ENCODE peak calls at places on chromosomes 16 and 17, in five cellular contexts. One of them, this sample, is unnamed.

GRCh38 chr16:26129997-26130396 is 438.2 kb downstream of the HS3ST4 start:
- ATAC-seq in K562: no peak
- ATAC-seq in HepG2: no peak
- ATAC-seq in A549: no peak
- ATAC-seq in upper lobe of left lung: no peak
- ATAC-seq in this sample: no peak

GRCh38 chr16:70706948-70707465 is 21.2 kb upstream of the MTSS2 start:
- ATAC-seq in K562: no peak
- ATAC-seq in upper lobe of left lung: no peak
- ATAC-seq in A549: peak
- ATAC-seq in HepG2: no peak
- ATAC-seq in this sample: peak

GRCh38 chr16:85988723-85989313 is 89.9 kb downstream of the IRF8 start:
- ATAC-seq in A549: no peak
- ATAC-seq in upper lobe of left lung: no peak
- ATAC-seq in HepG2: no peak
- ATAC-seq in K562: no peak
- ATAC-seq in this sample: no peak

GRCh38 chr16:66511615-66512500 is 38.1 kb downstream of the TK2 start:
- ATAC-seq in K562: peak
- ATAC-seq in A549: peak
- ATAC-seq in upper lobe of left lung: peak
- ATAC-seq in HepG2: no peak
- ATAC-seq in this sample: peak

GRCh38 chr17:14506364-14506763 is 205.5 kb downstream of the HS3ST3B1 start:
- ATAC-seq in A549: no peak
- ATAC-seq in upper lobe of left lung: no peak
- ATAC-seq in HepG2: no peak
- ATAC-seq in K562: no peak
- ATAC-seq in this sample: no peak

GRCh38 chr17:31560836-31561235 is 169.4 kb downstream of the RAB11FIP4 start:
- ATAC-seq in A549: no peak
- ATAC-seq in K562: no peak
- ATAC-seq in upper lobe of left lung: no peak
- ATAC-seq in HepG2: peak
- ATAC-seq in this sample: no peak

GRCh38 chr17:286571-286970 is 66.0 kb downstream of the RPH3AL start:
- ATAC-seq in HepG2: no peak
- ATAC-seq in A549: no peak
- ATAC-seq in upper lobe of left lung: no peak
- ATAC-seq in K562: no peak
- ATAC-seq in this sample: no peak

GRCh38 chr16:87391324-87391949 is 699 bp upstream of the MAP1LC3B start:
- ATAC-seq in A549: no peak
- ATAC-seq in K562: peak
- ATAC-seq in upper lobe of left lung: peak
- ATAC-seq in HepG2: peak
- ATAC-seq in this sample: peak

GRCh38 chr16:23960081-23960499 is 124.3 kb downstream of the PRKCB start:
- ATAC-seq in K562: peak
- ATAC-seq in upper lobe of left lung: peak
- ATAC-seq in A549: no peak
- ATAC-seq in HepG2: no peak
- ATAC-seq in this sample: no peak

GRCh38 chr17:50110591-50111349 is 15.6 kb downstream of the PDK2 start:
- ATAC-seq in A549: no peak
- ATAC-seq in upper lobe of left lung: no peak
- ATAC-seq in HepG2: no peak
- ATAC-seq in K562: no peak
- ATAC-seq in this sample: peak

GRCh38 chr17:77086433-77087010 is 54.2 kb upstream of the SEC14L1 start:
- ATAC-seq in upper lobe of left lung: peak
- ATAC-seq in HepG2: peak
- ATAC-seq in K562: peak
- ATAC-seq in A549: peak
- ATAC-seq in this sample: no peak

GRCh38 chr16:20798364-20798763 is 7.9 kb downstream of the ERI2 start:
- ATAC-seq in K562: no peak
- ATAC-seq in A549: no peak
- ATAC-seq in HepG2: no peak
- ATAC-seq in upper lobe of left lung: no peak
- ATAC-seq in this sample: no peak

GRCh38 chr17:41486809-41487530 is 2.7 kb downstream of the KRT36 start:
- ATAC-seq in HepG2: peak
- ATAC-seq in K562: peak
- ATAC-seq in upper lobe of left lung: peak
- ATAC-seq in A549: no peak
- ATAC-seq in this sample: no peak

GRCh38 chr16:71666928-71667707 is 41.1 kb downstream of the MARVELD3 start:
- ATAC-seq in A549: peak
- ATAC-seq in upper lobe of left lung: no peak
- ATAC-seq in HepG2: peak
- ATAC-seq in K562: no peak
- ATAC-seq in this sample: no peak

GRCh38 chr16:75532142-75532765 is 3.7 kb downstream of the CHST5 start:
- ATAC-seq in K562: no peak
- ATAC-seq in upper lobe of left lung: no peak
- ATAC-seq in A549: no peak
- ATAC-seq in HepG2: no peak
- ATAC-seq in this sample: no peak

GRCh38 chr17:75856062-75856681 is 1.0 kb upstream of the WBP2 start:
- ATAC-seq in HepG2: peak
- ATAC-seq in upper lobe of left lung: peak
- ATAC-seq in K562: peak
- ATAC-seq in A549: peak
- ATAC-seq in this sample: peak

GRCh38 chr17:46126840-46127239 is 66.4 kb downstream of the KANSL1 start:
- ATAC-seq in K562: no peak
- ATAC-seq in upper lobe of left lung: no peak
- ATAC-seq in HepG2: no peak
- ATAC-seq in A549: no peak
- ATAC-seq in this sample: no peak

GRCh38 chr17:29565643-29566472 is 979 bp downstream of the ABHD15 start:
- ATAC-seq in HepG2: peak
- ATAC-seq in K562: no peak
- ATAC-seq in A549: peak
- ATAC-seq in upper lobe of left lung: peak
- ATAC-seq in this sample: no peak
- TF ChIP-seq EP300 in HepG2: no peak
- TF ChIP-seq EP300 in K562: no peak
- TF ChIP-seq EP300 in A549: no peak
- TF ChIP-seq EP300 in upper lobe of left lung: no peak
- TF ChIP-seq EP300 in this sample: no peak

GRCh38 chr16:10941127-10941933 is 938 bp downstream of the DEXI start:
- ATAC-seq in A549: peak
- ATAC-seq in HepG2: peak
- ATAC-seq in upper lobe of left lung: peak
- ATAC-seq in K562: peak
- ATAC-seq in this sample: no peak

GRCh38 chr16:10942352-10943297 is at the start of gene DEXI:
- ATAC-seq in A549: peak
- ATAC-seq in K562: peak
- ATAC-seq in upper lobe of left lung: peak
- ATAC-seq in HepG2: peak
- ATAC-seq in this sample: peak

GRCh38 chr16:10938844-10939648 is 3.2 kb downstream of the DEXI start:
- ATAC-seq in upper lobe of left lung: no peak
- ATAC-seq in A549: no peak
- ATAC-seq in K562: no peak
- ATAC-seq in HepG2: peak
- ATAC-seq in this sample: no peak

GRCh38 chr16:10939649-10940206 is 2.5 kb downstream of the DEXI start:
- ATAC-seq in upper lobe of left lung: no peak
- ATAC-seq in A549: no peak
- ATAC-seq in HepG2: no peak
- ATAC-seq in K562: no peak
- ATAC-seq in this sample: no peak

GRCh38 chr16:10940501-10941079 is 1.7 kb downstream of the DEXI start:
- ATAC-seq in A549: no peak
- ATAC-seq in HepG2: no peak
- ATAC-seq in K562: no peak
- ATAC-seq in upper lobe of left lung: no peak
- ATAC-seq in this sample: no peak
- TF ChIP-seq POLR2A in A549: no peak
- TF ChIP-seq POLR2A in HepG2: no peak
- TF ChIP-seq POLR2A in K562: no peak
- TF ChIP-seq POLR2A in upper lobe of left lung: no peak
- TF ChIP-seq POLR2A in this sample: no peak

GRCh38 chr16:15653227-15653626 is 3.2 kb downstream of the NDE1 start:
- ATAC-seq in upper lobe of left lung: no peak
- ATAC-seq in A549: no peak
- ATAC-seq in K562: no peak
- ATAC-seq in HepG2: no peak
- ATAC-seq in this sample: peak
- TF ChIP-seq EP300 in upper lobe of left lung: no peak
- TF ChIP-seq EP300 in A549: no peak
- TF ChIP-seq EP300 in K562: no peak
- TF ChIP-seq EP300 in HepG2: no peak
- TF ChIP-seq EP300 in this sample: no peak

GRCh38 chr17:58351710-58352017 is 337 bp downstream of the SUPT4H1 start:
- ATAC-seq in K562: no peak
- ATAC-seq in HepG2: peak
- ATAC-seq in A549: peak
- ATAC-seq in upper lobe of left lung: peak
- ATAC-seq in this sample: peak

GRCh38 chr17:58354541-58355216 is 2.7 kb upstream of the SUPT4H1 start:
- ATAC-seq in K562: no peak
- ATAC-seq in A549: no peak
- ATAC-seq in HepG2: no peak
- ATAC-seq in upper lobe of left lung: no peak
- ATAC-seq in this sample: no peak

GRCh38 chr17:58351182-58351581 is 819 bp downstream of the SUPT4H1 start:
- ATAC-seq in upper lobe of left lung: no peak
- ATAC-seq in HepG2: no peak
- ATAC-seq in K562: no peak
- ATAC-seq in A549: no peak
- ATAC-seq in this sample: no peak

GRCh38 chr17:58352843-58353719 is 1.1 kb upstream of the SUPT4H1 start:
- ATAC-seq in HepG2: no peak
- ATAC-seq in K562: peak
- ATAC-seq in upper lobe of left lung: peak
- ATAC-seq in A549: no peak
- ATAC-seq in this sample: no peak

DNA sequence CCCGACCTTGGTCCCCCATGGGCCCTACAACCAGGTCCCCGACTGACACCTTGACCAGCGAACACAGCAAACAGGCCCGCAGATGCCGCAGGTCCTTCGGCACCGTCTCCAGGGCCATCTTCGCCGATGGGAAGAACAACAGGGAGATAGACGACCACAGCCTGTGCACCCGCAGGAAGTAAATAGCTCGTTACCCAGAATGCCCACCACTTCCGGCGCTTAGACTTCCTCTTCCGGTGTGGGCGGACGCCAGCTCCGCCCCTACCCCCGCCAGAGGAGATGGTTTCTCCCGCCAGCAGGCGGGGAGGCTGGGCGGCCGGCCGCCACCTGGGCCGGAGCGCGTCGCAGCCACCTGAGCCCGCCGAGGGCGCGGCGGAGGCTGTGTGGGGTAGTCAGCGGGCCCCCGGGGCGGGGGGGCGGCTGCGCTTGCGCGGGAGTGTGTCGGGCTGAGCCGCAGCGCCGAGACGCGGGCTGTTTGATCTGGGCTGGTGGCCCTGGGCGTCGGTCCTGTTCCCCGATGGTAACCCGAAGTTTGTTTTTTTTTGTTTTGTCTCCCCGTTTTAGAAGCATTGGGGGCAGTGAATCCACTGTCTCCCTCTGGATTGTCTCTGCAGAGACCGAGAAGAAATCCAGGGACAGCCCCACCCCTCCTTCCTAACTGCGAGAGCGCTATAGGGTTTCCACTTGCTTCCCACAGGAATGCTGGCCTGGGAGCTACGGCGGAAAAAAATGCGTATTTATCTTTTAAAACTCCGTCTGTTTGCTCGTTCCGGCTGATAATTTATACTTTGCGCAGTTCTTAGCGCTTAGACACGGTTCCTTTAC is at the start of gene SUPT4H1:
- ATAC-seq in upper lobe of left lung: peak
- ATAC-seq in HepG2: peak
- ATAC-seq in K562: peak
- ATAC-seq in A549: peak
- ATAC-seq in this sample: peak
- TF ChIP-seq POLR2A in upper lobe of left lung: peak
- TF ChIP-seq POLR2A in HepG2: peak
- TF ChIP-seq POLR2A in K562: peak
- TF ChIP-seq POLR2A in A549: peak
- TF ChIP-seq POLR2A in this sample: peak

GRCh38 chr16:57315401-57315800 is 30.9 kb upstream of the PLLP start:
- ATAC-seq in HepG2: no peak
- ATAC-seq in upper lobe of left lung: no peak
- ATAC-seq in A549: no peak
- ATAC-seq in K562: no peak
- ATAC-seq in this sample: no peak
- TF ChIP-seq EP300 in HepG2: no peak
- TF ChIP-seq EP300 in upper lobe of left lung: no peak
- TF ChIP-seq EP300 in A549: no peak
- TF ChIP-seq EP300 in K562: no peak
- TF ChIP-seq EP300 in this sample: no peak

DNA sequence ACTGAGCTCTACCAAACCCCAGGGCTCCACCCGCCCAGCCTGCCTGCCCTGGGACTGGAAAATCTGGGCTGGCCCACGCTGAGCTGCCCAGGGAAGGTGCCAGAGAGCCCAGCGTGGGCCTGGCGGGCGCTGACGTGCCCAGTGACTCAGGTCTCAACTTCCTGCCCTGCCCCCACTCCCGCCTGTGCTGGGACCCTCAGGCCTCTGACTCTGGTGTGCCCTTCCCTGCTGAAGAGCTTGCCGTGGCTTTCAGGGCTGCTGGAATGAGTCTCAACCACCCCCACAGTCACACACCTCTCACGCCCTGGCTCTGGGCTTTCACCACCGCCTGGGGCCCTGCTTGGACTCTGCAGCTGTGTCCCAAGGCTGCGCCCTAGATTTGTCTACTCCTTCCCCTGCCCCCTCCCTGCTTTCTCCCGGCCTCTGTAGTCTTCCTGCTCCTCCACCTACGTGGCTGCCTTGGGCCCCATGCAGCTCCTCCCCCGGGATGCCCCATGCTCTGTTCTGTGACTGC is 10.4 kb downstream of the LLGL1 start:
- ATAC-seq in K562: no peak
- ATAC-seq in HepG2: no peak
- ATAC-seq in upper lobe of left lung: no peak
- ATAC-seq in A549: no peak
- ATAC-seq in this sample: no peak
- TF ChIP-seq POLR2A in K562: no peak
- TF ChIP-seq POLR2A in HepG2: no peak
- TF ChIP-seq POLR2A in upper lobe of left lung: no peak
- TF ChIP-seq POLR2A in A549: no peak
- TF ChIP-seq POLR2A in this sample: no peak

DNA sequence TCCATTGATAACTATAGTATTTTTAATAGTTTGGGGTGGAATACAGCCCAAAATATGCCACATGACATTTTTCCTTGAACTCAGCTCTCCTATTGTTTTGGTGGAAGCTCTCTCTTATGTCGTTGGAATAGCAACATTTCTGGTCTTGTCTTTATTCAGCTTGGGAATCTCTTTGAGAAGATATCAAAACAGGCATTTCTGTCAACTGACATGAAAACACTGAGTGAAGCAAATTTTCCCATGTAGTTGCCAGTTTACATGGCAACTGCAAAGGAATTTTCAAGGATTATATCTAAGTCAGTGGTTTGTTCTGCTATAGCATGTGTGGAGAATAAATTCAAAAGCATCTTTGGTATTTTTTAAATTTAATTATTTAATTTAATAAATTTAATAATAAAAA is 863.5 kb upstream of the CDH8 start:
- ATAC-seq in HepG2: no peak
- ATAC-seq in upper lobe of left lung: no peak
- ATAC-seq in K562: no peak
- ATAC-seq in A549: no peak
- ATAC-seq in this sample: no peak
- TF ChIP-seq EP300 in HepG2: no peak
- TF ChIP-seq EP300 in upper lobe of left lung: no peak
- TF ChIP-seq EP300 in K562: no peak
- TF ChIP-seq EP300 in A549: no peak
- TF ChIP-seq EP300 in this sample: no peak

This sample was measured in gastroesophageal sphincter.